ENCODE peak calls at places on chromosomes 12 and 14, in eight cellular contexts. C is heart left ventricle; P is Calu3; Q is GM23248; W is mammary epithelial cell; A is stimulated activated CD4-positive, alpha-beta T cell treated with anti-CD3 and anti-CD28 coated beads, Interleukin-4, amount 100 ng/mL, for 4 hours; X is anterior cingulate cortex; Y is stimulated activated naive B cell treated with anti-CD40 and anti-IgM and Interleukin-4, amounts not matched to agents 10 μg/mL and 1 μg/mL and 100 μg/mL, for 72 hours. B is an unnamed sample.

GRCh38 chr12:131121705-131122405 is 168.1 kb downstream of the ADGRD1 start:
- DNase-seq in C (no peak), P (no peak), Q (no peak), W (no peak), A (no peak), X (no peak), Y (no peak), B (no peak)

GRCh38 chr12:30138483-30138882 is 354.7 kb upstream of the TMTC1 start:
- DNase-seq in C (no peak), P (no peak), Q (no peak), W (no peak), A (no peak), X (no peak), Y (no peak), B (no peak)

GRCh38 chr12:124617615-124618014 is 50.2 kb upstream of the NCOR2 start:
- DNase-seq in C (peak), P (no peak), Q (no peak), W (no peak), A (no peak), X (peak), Y (no peak), B (no peak)

GRCh38 chr12:62306569-62307530 is 46.6 kb downstream of the USP15 start:
- DNase-seq in C (no peak), P (no peak), Q (no peak), W (no peak), A (no peak), X (no peak), Y (no peak), B (no peak)

GRCh38 chr12:42030588-42030987 is 114.1 kb downstream of the GXYLT1 start:
- DNase-seq in C (no peak), P (no peak), Q (no peak), W (no peak), A (no peak), X (no peak), Y (no peak), B (no peak)

GRCh38 chr14:59482120-59482434 is 2.1 kb downstream of the L3HYPDH start:
- DNase-seq in C (no peak), P (no peak), Q (no peak), W (no peak), A (no peak), X (no peak), Y (no peak), B (no peak)

GRCh38 chr12:101891462-101891971 is 14.1 kb downstream of the DRAM1 start:
- DNase-seq in C (no peak), P (peak), Q (peak), W (peak), A (no peak), X (no peak), Y (peak), B (peak)

GRCh38 chr12:112942572-112942971 is 4.3 kb downstream of the OAS3 start:
- DNase-seq in C (no peak), P (no peak), Q (no peak), W (no peak), A (no peak), X (no peak), Y (no peak), B (no peak)

GRCh38 chr14:54691525-54692260 is 124.8 kb downstream of the SAMD4A start:
- DNase-seq in C (peak), P (peak), Q (peak), W (peak), A (peak), X (peak), Y (no peak), B (peak)